ENCODE peak calls at places on chromosomes 6 and 20, in four cellular contexts. F is Calu3, W is T follicular helper cell, U is T-helper 17 cell. P is an unnamed sample.

GRCh38 chr6:150940951-150941350 is 75.4 kb downstream of the MTHFD1L start:
- DNase-seq in F (no peak), W (no peak), U (no peak), P (no peak)

GRCh38 chr6:87658516-87658915 is 43.5 kb downstream of the AKIRIN2 start:
- DNase-seq in F (no peak), W (no peak), U (no peak), P (no peak)

GRCh38 chr6:41692735-41693134 is 42.7 kb downstream of the TFEB start:
- DNase-seq in F (no peak), W (no peak), U (no peak), P (no peak)

GRCh38 chr6:77403424-77403823 is 59.9 kb downstream of the HTR1B start:
- DNase-seq in F (no peak), W (no peak), U (no peak), P (no peak)

GRCh38 chr6:42269553-42269952 is 51.9 kb upstream of the MRPS10 start:
- DNase-seq in F (no peak), W (no peak), U (no peak), P (no peak)

GRCh38 chr6:166578536-166579233 is 7.8 kb downstream of the RAMACL start:
- DNase-seq in F (no peak), W (no peak), U (no peak), P (no peak)

GRCh38 chr20:12217382-12217781 is 299.7 kb downstream of the BTBD3 start:
- DNase-seq in F (no peak), W (no peak), U (no peak), P (no peak)

GRCh38 chr6:97915537-97915936 is 632.5 kb upstream of the MMS22L start:
- DNase-seq in F (no peak), W (no peak), U (no peak), P (no peak)

GRCh38 chr6:37657117-37657886 is 40.4 kb downstream of the MDGA1 start:
- DNase-seq in F (peak), W (no peak), U (no peak), P (peak)

GRCh38 chr6:3664641-3665041 is 86.9 kb downstream of the PXDC1 start:
- DNase-seq in F (no peak), W (no peak), U (no peak), P (no peak)

GRCh38 chr6:24431045-24431451 is 28.3 kb downstream of the MRS2 start:
- DNase-seq in F (peak), W (peak), U (no peak), P (no peak)

GRCh38 chr6:165774903-165775608 is 112.0 kb upstream of the PDE10A start:
- DNase-seq in F (peak), W (no peak), U (no peak), P (no peak)

GRCh38 chr20:16095241-16095640 is 478.0 kb downstream of the KIF16B start:
- DNase-seq in F (no peak), W (no peak), U (no peak), P (no peak)

GRCh38 chr20:49278036-49278816 is at the start of gene ZNFX1:
- DNase-seq in F (peak), W (peak), U (peak), P (peak)

GRCh38 chr20:1934578-1935573 is 39.7 kb downstream of the SIRPA start:
- DNase-seq in F (no peak), W (no peak), U (no peak), P (peak)

GRCh38 chr6:21987501-21987957 is 309.3 kb downstream of the PRL start:
- DNase-seq in F (peak), W (no peak), U (no peak), P (peak)

GRCh38 chr6:80203283-80203682 is 96.8 kb downstream of the BCKDHB start:
- DNase-seq in F (no peak), W (no peak), U (no peak), P (no peak)

GRCh38 chr20:63703471-63703975 is 4.3 kb downstream of the ARFRP1 start:
- DNase-seq in F (no peak), W (no peak), U (no peak), P (no peak)

GRCh38 chr20:50321797-50322480 is 131.3 kb downstream of the CEBPB start:
- DNase-seq in F (no peak), W (no peak), U (no peak), P (no peak)

GRCh38 chr20:52676282-52676995 is 295.7 kb upstream of the TSHZ2 start:
- DNase-seq in F (no peak), W (no peak), U (no peak), P (no peak)

GRCh38 chr6:103122766-103123601 is 1729.5 kb downstream of the GRIK2 start:
- DNase-seq in F (peak), W (no peak), U (no peak), P (peak)

GRCh38 chr6:55379895-55380294 is 52.6 kb downstream of the GFRAL start:
- DNase-seq in F (no peak), W (no peak), U (no peak), P (no peak)

GRCh38 chr6:70312165-70312564 is 9.3 kb upstream of the COL9A1 start:
- DNase-seq in F (peak), W (no peak), U (no peak), P (no peak)

GRCh38 chr6:149031545-149032317 is 284.9 kb downstream of the UST start:
- DNase-seq in F (peak), W (no peak), U (no peak), P (no peak)